ENCODE peak calls at places on chromosomes 3 and 15, in eight cellular contexts. R, U, Z, C, E, J, I and L are unnamed samples.

GRCh38 chr3:32996046-32996754 is 44.8 kb downstream of the CCR4 start:
- DNase-seq in R (no peak), J (no peak), E (no peak), I (no peak), Z (no peak), U (no peak), C (no peak), L (no peak)

GRCh38 chr3:196502775-196503181 is 790 bp downstream of the RNF168 start:
- DNase-seq in C (peak), R (no peak), U (peak), E (peak), I (peak), Z (peak), J (peak), L (peak)

GRCh38 chr15:76335851-76336253 is 721 bp upstream of the ISL2 start:
- DNase-seq in R (no peak), J (peak), E (peak), I (no peak), U (no peak), Z (no peak), C (peak), L (no peak)

GRCh38 chr3:59608356-59608755 is 558.5 kb upstream of the CFAP20DC start:
- DNase-seq in I (no peak), E (no peak), U (no peak), J (no peak), R (no peak), C (no peak), Z (no peak), L (no peak)

GRCh38 chr15:72339777-72340177 is 19.8 kb upstream of the CELF6 start:
- DNase-seq in Z (peak), C (peak), R (no peak), E (peak), J (no peak), I (peak), U (no peak), L (peak)

GRCh38 chr15:77867266-77868047 is 210.1 kb downstream of the TBC1D2B start:
- DNase-seq in R (no peak), Z (no peak), C (no peak), I (no peak), J (no peak), U (no peak), E (no peak), L (no peak)

GRCh38 chr3:33775363-33775762 is 23.1 kb upstream of the PDCD6IP start:
- DNase-seq in R (no peak), I (peak), C (peak), U (no peak), E (no peak), Z (no peak), J (no peak), L (no peak)

GRCh38 chr3:184656991-184657669 is 54.7 kb downstream of the MAGEF1 start:
- DNase-seq in U (no peak), E (no peak), Z (peak), J (no peak), I (peak), C (peak), R (no peak), L (no peak)

GRCh38 chr3:188824596-188824995 is 347.2 kb upstream of the TPRG1 start:
- DNase-seq in R (no peak), U (no peak), E (no peak), C (no peak), J (no peak), Z (no peak), I (no peak), L (no peak)

GRCh38 chr3:113148307-113148703 is 63.1 kb upstream of the BOC start:
- DNase-seq in I (peak), Z (no peak), R (peak), E (no peak), C (peak), J (no peak), U (no peak), L (no peak)

GRCh38 chr3:14765576-14766427 is 53.0 kb upstream of the FGD5 start:
- DNase-seq in C (no peak), J (no peak), R (no peak), U (no peak), Z (no peak), E (no peak), I (no peak), L (no peak)

GRCh38 chr3:15428539-15428938 is 1.1 kb downstream of the EAF1 start:
- DNase-seq in C (peak), E (no peak), I (peak), J (no peak), Z (peak), U (no peak), R (no peak), L (no peak)

GRCh38 chr3:188553569-188553968 is 399.6 kb downstream of the LPP start:
- DNase-seq in J (no peak), E (no peak), C (no peak), R (no peak), Z (no peak), I (no peak), U (no peak), L (no peak)

GRCh38 chr15:98719169-98719515 is 70.8 kb downstream of the IGF1R start:
- DNase-seq in I (no peak), J (no peak), Z (no peak), R (no peak), E (no peak), C (no peak), U (no peak), L (no peak)

GRCh38 chr3:120182613-120183524 is 88.6 kb upstream of the GSK3B start:
- DNase-seq in R (no peak), E (no peak), I (peak), U (no peak), C (peak), Z (peak), J (peak), L (no peak)

GRCh38 chr3:99962703-99963102 is 145.0 kb downstream of the CMSS1 start:
- DNase-seq in J (no peak), Z (peak), C (no peak), E (no peak), U (no peak), I (no peak), R (no peak), L (no peak)

GRCh38 chr3:45499529-45499928 is 95.0 kb upstream of the LIMD1 start:
- DNase-seq in E (peak), Z (peak), C (no peak), R (no peak), U (no peak), I (peak), J (peak), L (peak)

GRCh38 chr3:78086150-78086549 is 1046.3 kb downstream of the ROBO2 start:
- DNase-seq in Z (peak), J (no peak), I (peak), C (no peak), E (no peak), U (no peak), R (no peak), L (no peak)

GRCh38 chr3:32451049-32451659 is 51.5 kb downstream of the CMTM6 start:
- DNase-seq in J (no peak), Z (no peak), R (no peak), I (no peak), C (no peak), U (no peak), E (no peak), L (no peak)

GRCh38 chr3:185688808-185689207 is 102.7 kb downstream of the SENP2 start:
- DNase-seq in Z (peak), E (peak), C (peak), U (no peak), J (no peak), I (peak), R (no peak), L (peak)

GRCh38 chr15:44775923-44776322 is 39.6 kb downstream of the TRIM69 start:
- DNase-seq in J (no peak), Z (no peak), E (no peak), C (peak), R (no peak), I (peak), U (no peak), L (no peak)

GRCh38 chr15:31453558-31454318 is 127.1 kb downstream of the KLF13 start:
- DNase-seq in I (no peak), C (no peak), R (no peak), Z (no peak), U (no peak), E (no peak), J (no peak), L (no peak)

GRCh38 chr3:178270838-178271237 is 265.4 kb upstream of the KCNMB2 start:
- DNase-seq in J (no peak), Z (no peak), C (no peak), U (no peak), R (no peak), I (peak), E (no peak), L (peak)

GRCh38 chr3:188234172-188234571 is 80.2 kb downstream of the LPP start:
- DNase-seq in U (no peak), R (no peak), I (peak), J (no peak), E (no peak), Z (peak), C (no peak), L (no peak)

GRCh38 chr3:107425033-107425432 is 47.8 kb downstream of the CCDC54 start:
- DNase-seq in C (no peak), J (no peak), Z (no peak), R (no peak), U (no peak), I (no peak), E (no peak), L (no peak)

GRCh38 chr3:7520059-7520458 is 659.1 kb downstream of the GRM7 start:
- DNase-seq in E (no peak), C (no peak), I (no peak), R (no peak), U (no peak), J (no peak), Z (no peak), L (no peak)

GRCh38 chr15:86073281-86073680 is 6.4 kb upstream of the AGBL1 start:
- DNase-seq in C (no peak), U (no peak), R (no peak), J (no peak), Z (no peak), E (no peak), I (no peak), L (no peak)

GRCh38 chr3:159786489-159787181 is 202.0 kb upstream of the IL12A start:
- DNase-seq in U (no peak), R (no peak), Z (no peak), C (no peak), I (no peak), E (no peak), J (no peak), L (no peak)

GRCh38 chr15:100199711-100200286 is 142.0 kb downstream of the ADAMTS17 start:
- DNase-seq in I (no peak), E (no peak), Z (no peak), U (no peak), R (peak), C (no peak), J (no peak), L (no peak)

GRCh38 chr3:161854232-161854771 is 357.7 kb downstream of the OTOL1 start:
- DNase-seq in C (peak), J (peak), R (peak), I (peak), E (no peak), U (peak), Z (peak), L (peak)

GRCh38 chr3:141523615-141524375 is 37.0 kb downstream of the RASA2 start:
- DNase-seq in Z (no peak), C (peak), J (no peak), R (no peak), E (no peak), U (no peak), I (peak), L (no peak)

GRCh38 chr3:157073810-157074209 is 86.1 kb downstream of the CCNL1 start:
- DNase-seq in C (no peak), U (no peak), J (no peak), I (peak), R (no peak), Z (peak), E (no peak), L (peak)

GRCh38 chr15:57503051-57503702 is 88.5 kb upstream of the MYZAP start:
- DNase-seq in R (no peak), I (no peak), Z (no peak), J (peak), E (no peak), C (no peak), U (no peak), L (no peak)
- TF ChIP-seq CTCF in R (peak), I (no peak), Z (peak), J (peak), E (no peak), C (no peak), U (no peak), L (no peak)

DNA sequence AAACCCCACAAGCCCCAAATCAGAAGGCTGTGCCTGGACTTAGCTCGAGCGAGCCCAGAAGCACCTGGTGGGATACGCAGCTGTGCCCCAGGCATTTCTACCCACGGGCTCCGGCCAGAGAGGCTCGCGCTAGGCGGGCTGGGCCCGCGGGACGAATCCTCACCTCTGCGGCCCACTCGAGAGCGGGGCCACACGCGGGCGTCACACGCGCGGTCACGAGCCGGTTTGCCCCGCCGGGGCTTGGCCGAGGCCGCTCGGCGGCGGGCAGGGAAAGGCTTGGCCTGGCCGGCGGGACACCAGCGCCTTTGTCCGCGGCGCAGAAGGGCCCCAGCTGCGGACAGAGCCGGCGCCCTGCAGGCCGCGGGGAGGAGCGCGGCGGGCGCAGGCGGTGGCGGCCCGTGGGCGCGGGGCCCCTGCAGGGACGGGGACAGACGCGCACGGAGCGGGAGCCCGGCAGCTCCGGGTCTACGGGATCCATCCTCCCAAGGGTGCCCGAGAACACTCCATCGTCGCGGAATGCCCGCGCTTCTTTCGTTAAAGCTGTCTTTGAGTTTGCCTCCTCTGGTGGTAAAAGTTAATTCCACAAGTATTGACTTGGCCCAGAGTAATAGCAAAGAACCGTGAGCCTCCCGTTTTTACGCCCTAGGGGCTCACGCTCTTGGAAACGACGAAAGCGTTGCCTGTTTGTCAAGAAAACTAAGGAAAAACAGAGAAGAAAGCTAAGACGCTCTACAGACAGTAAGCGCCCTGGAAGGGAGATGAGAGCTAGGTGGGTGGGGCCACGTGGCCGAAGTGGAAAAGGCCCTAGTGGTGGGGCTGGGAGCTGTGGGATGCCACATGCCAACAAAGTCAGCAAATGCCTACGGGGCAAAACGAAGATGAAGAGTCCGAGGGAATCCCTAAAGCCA is 26.4 kb downstream of the TYRO3 start:
- DNase-seq in U (peak), R (no peak), E (peak), C (peak), Z (peak), I (peak), J (peak), L (no peak)
- TF ChIP-seq CTCF in U (peak), R (peak), E (peak), C (peak), Z (peak), I (peak), J (peak), L (peak)

DNA sequence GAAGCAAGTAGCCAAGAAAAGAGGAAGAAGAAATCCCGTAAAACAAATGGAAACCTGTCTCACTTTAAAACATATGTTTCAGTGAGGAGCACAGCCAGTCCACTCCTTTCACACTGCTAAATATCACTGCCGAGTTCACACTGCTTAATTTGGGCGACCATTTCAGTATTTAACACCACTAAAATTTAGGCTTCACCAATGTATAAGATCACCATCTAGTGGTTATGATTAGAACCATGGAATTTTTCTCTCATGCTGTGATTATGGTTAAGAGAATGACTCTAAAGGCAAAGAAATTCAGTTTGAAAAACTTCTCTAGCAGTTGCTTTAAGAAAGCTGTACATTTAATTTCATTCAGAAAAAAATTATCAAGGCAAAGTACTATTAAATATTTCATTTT is 16.6 kb downstream of the SLC4A7 start:
- DNase-seq in J (peak), Z (peak), I (peak), E (peak), C (peak), R (no peak), U (peak), L (peak)
- TF ChIP-seq CTCF in J (peak), Z (peak), I (peak), E (peak), C (peak), R (peak), U (peak), L (peak)

GRCh38 chr3:57652203-57652602 is 40.7 kb downstream of the DENND6A start:
- DNase-seq in C (no peak), Z (peak), I (no peak), E (no peak), U (no peak), J (no peak), R (no peak), L (no peak)

GRCh38 chr3:57647292-57647940 is 45.5 kb downstream of the DENND6A start:
- DNase-seq in J (no peak), E (no peak), Z (no peak), R (no peak), U (no peak), C (no peak), I (no peak), L (no peak)

GRCh38 chr3:57646723-57647122 is 46.2 kb downstream of the DENND6A start:
- DNase-seq in I (peak), J (no peak), C (peak), R (no peak), E (peak), Z (peak), U (peak), L (peak)
- TF ChIP-seq CTCF in I (peak), J (no peak), C (peak), R (no peak), E (peak), Z (no peak), U (peak), L (no peak)

GRCh38 chr15:52540374-52541012 is 11.8 kb upstream of the MYO5A start:
- DNase-seq in U (no peak), R (no peak), I (no peak), Z (peak), E (no peak), J (peak), C (no peak), L (no peak)

GRCh38 chr15:52532427-52532826 is 3.7 kb upstream of the MYO5A start:
- DNase-seq in J (no peak), R (no peak), I (no peak), U (no peak), Z (no peak), C (no peak), E (no peak), L (no peak)

GRCh38 chr15:52537459-52537858 is 8.8 kb upstream of the MYO5A start:
- DNase-seq in C (no peak), E (no peak), Z (no peak), I (no peak), J (no peak), R (no peak), U (no peak), L (no peak)
- TF ChIP-seq CTCF in C (no peak), E (no peak), Z (no peak), I (no peak), J (no peak), R (no peak), U (no peak), L (no peak)

DNA sequence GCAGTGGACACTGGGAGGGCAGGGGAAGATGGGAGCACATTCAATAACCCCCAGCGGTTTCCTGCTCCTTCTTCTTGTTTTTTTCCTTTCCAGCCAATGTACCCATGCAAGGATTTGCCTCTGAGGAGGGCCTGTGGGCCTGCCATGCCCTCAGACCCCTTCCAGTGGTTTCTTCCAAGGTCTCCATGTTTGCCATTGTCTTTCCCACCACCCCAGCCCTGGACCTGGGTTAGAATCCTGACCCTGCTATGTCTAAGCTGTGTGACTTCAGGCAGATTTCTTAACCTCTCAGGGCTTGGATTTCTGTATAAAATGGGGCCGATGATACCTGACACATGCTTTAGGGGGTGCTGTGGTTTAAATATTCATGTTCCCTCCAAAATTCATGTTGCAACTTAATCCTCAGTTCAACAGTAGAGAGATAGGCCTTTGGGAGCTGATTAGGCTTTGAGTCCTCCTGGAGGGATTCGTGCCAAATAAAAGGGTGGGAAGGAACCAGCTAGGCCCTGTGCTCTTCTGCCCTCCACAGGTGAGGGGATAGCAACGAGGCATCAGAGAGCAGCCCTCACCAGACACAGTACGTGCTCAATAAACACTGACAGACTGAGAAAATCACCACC is 46.3 kb upstream of the FLNB start:
- DNase-seq in J (peak), I (peak), E (no peak), U (no peak), R (no peak), C (no peak), Z (peak), L (no peak)
- TF ChIP-seq CTCF in J (peak), I (peak), E (peak), U (peak), R (peak), C (no peak), Z (peak), L (peak)